ENCODE peak calls at places on chromosome 14, in seven cellular contexts. F, S, T, E, I, Q and C are unnamed samples.

GRCh38 chr14:80847093-80847492 is 94.4 kb downstream of the CEP128 start:
- DNase-seq in F (no peak), T (no peak), Q (no peak), E (no peak), I (no peak), S (no peak), C (no peak)

GRCh38 chr14:65412881-65413738 is 580 bp downstream of the FUT8 start:
- DNase-seq in S (no peak), E (peak; percentile 16), I (no peak), Q (peak; percentile 61), F (peak; percentile 37), T (peak; percentile 64), C (peak; percentile 86)

GRCh38 chr14:62443796-62444195 is 601.5 kb downstream of the KCNH5 start:
- DNase-seq in E (no peak), I (no peak), S (no peak), T (no peak), F (no peak), Q (no peak), C (no peak)

GRCh38 chr14:89266754-89267153 is 150.3 kb downstream of the FOXN3 start:
- DNase-seq in T (no peak), S (no peak), F (no peak), Q (no peak), E (no peak), I (no peak), C (no peak)

GRCh38 chr14:31951638-31951964 is 125.5 kb upstream of the ARHGAP5 start:
- DNase-seq in E (no peak), F (no peak), S (no peak), I (no peak), T (no peak), Q (no peak), C (no peak)

GRCh38 chr14:75711134-75711795 is 50.2 kb downstream of the TTLL5 start:
- DNase-seq in F (peak; percentile 50), Q (peak; percentile 54), T (peak; percentile 47), E (no peak), I (peak; percentile 5), S (peak; percentile 29), C (peak; percentile 52)

GRCh38 chr14:61573321-61573720 is 122.0 kb upstream of the HIF1A start:
- DNase-seq in I (no peak), T (no peak), Q (no peak), F (no peak), S (no peak), E (no peak), C (no peak)

GRCh38 chr14:95701846-95702221 is 12.1 kb downstream of the TCL1A start:
- DNase-seq in I (no peak), E (no peak), S (no peak), Q (no peak), T (no peak), F (no peak), C (no peak)

GRCh38 chr14:39939023-39939422 is 506.8 kb upstream of the FBXO33 start:
- DNase-seq in I (no peak), F (no peak), S (no peak), T (no peak), E (no peak), Q (no peak), C (no peak)

GRCh38 chr14:22460461-22461195 is 128.4 kb downstream of the DAD1 start:
- DNase-seq in T (no peak), F (no peak), Q (peak; percentile 18), I (no peak), E (no peak), S (peak; percentile 37), C (peak; percentile 94)

GRCh38 chr14:100294213-100294962 is 11.9 kb downstream of the SLC25A29 start:
- DNase-seq in E (peak; percentile 64), F (no peak), Q (no peak), I (no peak), T (peak; percentile 51), S (no peak), C (no peak)

GRCh38 chr14:101405171-101405883 is 156.0 kb upstream of the DIO3 start:
- DNase-seq in F (no peak), E (no peak), I (no peak), S (no peak), Q (peak; percentile 46), T (no peak), C (no peak)

GRCh38 chr14:70152704-70153103 is 36.0 kb downstream of the SLC8A3 start:
- DNase-seq in E (no peak), T (no peak), Q (no peak), F (no peak), I (no peak), S (no peak), C (no peak)

GRCh38 chr14:103721334-103722120 is 5.9 kb downstream of the ZFYVE21 start:
- DNase-seq in Q (peak; percentile 62), S (no peak), F (no peak), T (no peak), E (no peak), I (no peak), C (no peak)

GRCh38 chr14:89424241-89424640 is 7.2 kb upstream of the FOXN3 start:
- DNase-seq in T (no peak), I (no peak), E (no peak), S (no peak), Q (no peak), F (no peak), C (no peak)

GRCh38 chr14:71684323-71684722 is 247.9 kb upstream of the RGS6 start:
- DNase-seq in S (no peak), T (no peak), E (no peak), F (no peak), I (no peak), Q (no peak), C (no peak)

GRCh38 chr14:79270361-79270760 is 940.9 kb downstream of the DIO2 start:
- DNase-seq in S (no peak), F (no peak), T (no peak), E (no peak), Q (no peak), I (no peak), C (no peak)

GRCh38 chr14:51865953-51866747 is 5.7 kb downstream of the GNG2 start:
- DNase-seq in E (no peak), S (peak; percentile 20), Q (no peak), I (no peak), F (peak; percentile 40), T (no peak), C (peak; percentile 54)

GRCh38 chr14:76376001-76376404 is at the start of gene ESRRB:
- DNase-seq in E (no peak), I (no peak), T (no peak), F (peak; percentile 83), Q (no peak), S (no peak), C (no peak)

GRCh38 chr14:94045563-94046345 is 19.6 kb downstream of the OTUB2 start:
- DNase-seq in T (no peak), S (no peak), I (no peak), E (no peak), F (no peak), Q (no peak), C (no peak)

GRCh38 chr14:96221841-96222240 is 17.2 kb downstream of the BDKRB2 start:
- DNase-seq in Q (no peak), I (no peak), S (no peak), E (no peak), T (no peak), F (no peak), C (no peak)

GRCh38 chr14:51463461-51463860 is 188.2 kb upstream of the FRMD6 start:
- DNase-seq in Q (no peak), T (no peak), I (no peak), F (no peak), S (no peak), E (no peak), C (no peak)

GRCh38 chr14:61179061-61179675 is 102.0 kb downstream of the TMEM30B start:
- DNase-seq in I (no peak), T (no peak), E (no peak), F (no peak), S (no peak), Q (no peak), C (no peak)

GRCh38 chr14:99334277-99334676 is 62.3 kb upstream of the BCL11B start:
- DNase-seq in T (no peak), Q (no peak), S (no peak), E (no peak), F (no peak), I (no peak), C (no peak)

GRCh38 chr14:106318700-106319099 is 792.3 kb downstream of the TMEM121 start:
- DNase-seq in F (no peak), Q (no peak), S (peak; percentile 61), T (peak; percentile 59), E (peak; percentile 29), I (no peak), C (peak; percentile 2)